ENCODE peak calls at places on chromosomes 3 and 15, in six cellular contexts. E is K562, X is ascending aorta, D is astrocyte, S is fibroblast of lung, J is left ventricle myocardium inferior. R is an unnamed sample.

GRCh38 chr15:33994005-33994615 is 25.8 kb downstream of the CHRM5 start:
- DNase-seq in D (peak; percentile 18), X (no peak), J (no peak), E (no peak), S (peak; percentile 49), R (no peak)

GRCh38 chr3:23129817-23130216 is 73.3 kb upstream of the UBE2E2 start:
- DNase-seq in J (no peak), D (no peak), S (no peak), X (no peak), E (no peak), R (no peak)

GRCh38 chr15:42918047-42918446 is 2.5 kb downstream of the TTBK2 start:
- DNase-seq in E (no peak), J (no peak), S (no peak), X (no peak), D (no peak), R (no peak)

GRCh38 chr3:63492464-63492863 is 160.0 kb upstream of the SNTN start:
- DNase-seq in E (no peak), J (no peak), S (no peak), D (no peak), X (no peak), R (no peak)

GRCh38 chr3:114093596-114093995 is 37.1 kb downstream of the QTRT2 start:
- DNase-seq in D (peak; percentile 80), X (no peak), S (peak; percentile 76), E (no peak), J (no peak), R (no peak)

GRCh38 chr3:135138776-135139175 is 343.7 kb downstream of the EPHB1 start:
- DNase-seq in X (no peak), D (no peak), E (no peak), J (no peak), S (no peak), R (no peak)

GRCh38 chr15:62135532-62136134 is 29.5 kb downstream of the C2CD4B start:
- DNase-seq in D (peak; percentile 73), S (peak; percentile 21), E (no peak), X (no peak), J (no peak), R (no peak)

GRCh38 chr15:95684693-95685115 is 645.8 kb upstream of the NR2F2 start:
- DNase-seq in S (peak; percentile 90), D (peak; percentile 85), E (peak; percentile 44), X (no peak), J (no peak), R (no peak)

GRCh38 chr3:123286308-123287023 is 84.7 kb downstream of the SEC22A start:
- DNase-seq in X (no peak), D (peak; percentile 30), S (peak; percentile 71), E (peak; percentile 63), J (no peak), R (no peak)

GRCh38 chr15:91965501-91966180 is 112.1 kb downstream of the SLCO3A1 start:
- DNase-seq in S (peak; percentile 29), X (peak; percentile 34), D (peak; percentile 66), E (no peak), J (no peak), R (no peak)

GRCh38 chr3:67192466-67192865 is 194.4 kb downstream of the KBTBD8 start:
- DNase-seq in D (no peak), S (no peak), E (no peak), X (no peak), J (no peak), R (no peak)

GRCh38 chr3:172467170-172467824 is 19.0 kb upstream of the GHSR start:
- DNase-seq in J (no peak), S (peak; percentile 6), E (no peak), D (peak; percentile 74), X (no peak), R (no peak)

GRCh38 chr3:133591271-133591742 is 17.8 kb downstream of the CDV3 start:
- DNase-seq in E (no peak), S (no peak), D (peak; percentile 66), X (no peak), J (no peak), R (no peak)

GRCh38 chr15:101368868-101369642 is 74.0 kb upstream of the SNRPA1 start:
- DNase-seq in S (no peak), J (peak; percentile 65), E (no peak), D (no peak), X (no peak), R (no peak)

GRCh38 chr3:19229086-19229485 is 80.8 kb downstream of the KCNH8 start:
- DNase-seq in X (no peak), D (no peak), S (no peak), J (no peak), E (no peak), R (no peak)

GRCh38 chr3:182118081-182118480 is 406.4 kb downstream of the SOX2 start:
- DNase-seq in E (no peak), D (peak; percentile 93), S (no peak), X (no peak), J (no peak), R (no peak)

GRCh38 chr3:184320099-184320445 is 5.7 kb downstream of the EIF4G1 start:
- DNase-seq in J (peak; percentile 97), S (peak; percentile 97), E (peak; percentile 49), X (peak; percentile 93), D (peak; percentile 92), R (no peak)

GRCh38 chr15:41493205-41493901 is at the start of gene ITPKA:
- DNase-seq in X (peak; percentile 23), E (peak; percentile 88), S (peak; percentile 79), J (peak; percentile 77), D (peak; percentile 42), R (peak; percentile 82)

GRCh38 chr15:49627407-49627877 is 6.6 kb downstream of the DTWD1 start:
- DNase-seq in D (peak; percentile 95), X (no peak), S (peak; percentile 63), E (no peak), J (no peak), R (no peak)

GRCh38 chr15:39269352-39269751 is 311.5 kb upstream of the THBS1 start:
- DNase-seq in E (no peak), D (no peak), J (no peak), X (no peak), S (no peak), R (no peak)

GRCh38 chr15:34365073-34365825 is 1.7 kb downstream of the LPCAT4 start:
- DNase-seq in X (no peak), D (peak; percentile 27), E (no peak), S (no peak), J (peak; percentile 50), R (no peak)

GRCh38 chr15:86433983-86434382 is 354.3 kb downstream of the AGBL1 start:
- DNase-seq in S (no peak), E (no peak), X (no peak), J (no peak), D (no peak), R (no peak)

GRCh38 chr3:24493951-24494615 is 567 bp downstream of the THRB start:
- DNase-seq in X (peak; percentile 49), J (peak; percentile 83), S (peak; percentile 44), D (no peak), E (peak; percentile 77), R (no peak)

GRCh38 chr3:170829873-170830272 is 40.1 kb downstream of the RPL22L1 start:
- DNase-seq in D (no peak), X (no peak), S (no peak), J (no peak), E (no peak), R (no peak)

GRCh38 chr15:70853270-70853854 is 595 bp downstream of the LARP6 start:
- DNase-seq in J (no peak), X (no peak), S (peak; percentile 70), D (peak; percentile 60), E (no peak), R (peak; percentile 31)

GRCh38 chr3:178159691-178160090 is 376.5 kb upstream of the KCNMB2 start:
- DNase-seq in J (no peak), D (no peak), S (no peak), X (no peak), E (no peak), R (no peak)

GRCh38 chr3:78101363-78101762 is 1061.5 kb downstream of the ROBO2 start:
- DNase-seq in J (no peak), E (no peak), D (peak; percentile 96), S (peak; percentile 73), X (no peak), R (no peak)

GRCh38 chr3:168061332-168061996 is 34.3 kb downstream of the GOLIM4 start:
- DNase-seq in X (no peak), J (no peak), D (no peak), S (no peak), E (no peak), R (peak; percentile 24)
- TF ChIP-seq CTCF in X (no peak), J (no peak), D (no peak), S (no peak), E (peak; percentile 23), R (no peak)

GRCh38 chr15:74788716-74789151 is 6.9 kb downstream of the CSK start:
- DNase-seq in S (no peak), D (no peak), J (no peak), X (no peak), E (no peak), R (peak; percentile 89)

GRCh38 chr15:74789171-74789627 is 7.3 kb downstream of the CSK start:
- DNase-seq in S (no peak), J (no peak), D (no peak), E (no peak), X (no peak), R (no peak)

GRCh38 chr15:74788042-74788715 is 6.3 kb downstream of the CSK start:
- DNase-seq in D (no peak), J (no peak), S (no peak), E (no peak), X (no peak), R (no peak)

GRCh38 chr15:74786659-74787165 is 4.8 kb downstream of the CSK start:
- DNase-seq in J (peak; percentile 57), X (no peak), S (no peak), D (no peak), E (no peak), R (peak; percentile 60)

GRCh38 chr15:74787251-74788041 is 5.6 kb downstream of the CSK start:
- DNase-seq in X (peak; percentile 67), D (peak; percentile 65), J (peak; percentile 57), S (peak; percentile 65), E (peak; percentile 41), R (peak; percentile 94)
- H3K4me3 ChIP-seq in X (no peak overlapping the region), D (no peak overlapping the region), J (peak overlapping the region; percentile 45), S (no peak overlapping the region), E (no peak overlapping the region), R (peak overlapping the region; percentile 98)

GRCh38 chr3:50674349-50675178 is at the start of gene DOCK3:
- DNase-seq in X (no peak), J (peak; percentile 49), E (peak; percentile 67), S (peak; percentile 40), D (no peak), R (peak; percentile 54)
- H3K27me3 ChIP-seq in X (no peaks in the 10 kb centered on the region), J (peaks cover 53% of the 10 kb centered on the region), E (peaks cover 27% of the 10 kb centered on the region), S (peaks cover 36% of the 10 kb centered on the region), D (peaks cover 47% of the 10 kb centered on the region), R (peaks cover 2% of the 10 kb centered on the region)

GRCh38 chr3:131503328-131503650 is 518 bp upstream of the MRPL3 start:
- DNase-seq in D (no peak), E (no peak), X (no peak), S (no peak), J (no peak), R (no peak)

GRCh38 chr3:131502530-131503327 is at the start of gene MRPL3:
- DNase-seq in X (peak; percentile 57), D (peak; percentile 80), E (peak; percentile 70), J (peak; percentile 86), S (peak; percentile 92), R (peak; percentile 90)

DNA sequence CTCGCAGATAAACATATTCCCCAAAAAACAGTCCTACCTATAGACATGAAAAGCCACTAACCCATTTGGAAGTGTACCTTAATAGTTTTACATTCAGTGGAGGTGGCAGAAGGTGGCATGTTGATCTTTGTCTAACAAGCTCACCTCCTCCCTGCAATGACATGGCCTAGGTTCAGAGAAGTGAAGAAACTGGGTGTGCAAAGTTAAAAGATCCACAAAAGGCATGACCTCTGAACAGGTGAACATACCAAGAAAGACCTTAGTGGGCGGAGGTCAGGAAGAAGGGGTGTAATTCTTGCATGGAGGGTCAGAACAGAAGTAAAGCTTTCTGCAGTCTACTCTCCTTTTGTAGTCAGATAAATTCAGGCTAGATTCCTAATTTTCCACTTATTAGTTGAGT is 822 bp downstream of the MRPL3 start:
- DNase-seq in D (no peak), J (no peak), S (no peak), E (peak; percentile 16), X (no peak), R (peak; percentile 2)
- TF ChIP-seq CTCF in D (no peak), J (no peak), S (no peak), E (no peak), X (no peak), R (no peak)

R was measured in GM06990.